ENCODE peak calls at places on chromosomes 2 and 18, in eight cellular contexts. One of them, this sample, is unnamed.

GRCh38 chr2:10961490-10961875 is 49.7 kb downstream of the KCNF1 start:
- DNase-seq in A549: no peak
- DNase-seq in H1: no peak
- DNase-seq in esophagus muscularis mucosa: no peak
- DNase-seq in IMR-90: no peak
- DNase-seq in stomach: no peak
- DNase-seq in transverse colon: no peak
- DNase-seq in adrenal gland: no peak
- DNase-seq in this sample: no peak

GRCh38 chr2:48346124-48346536 is 183.8 kb upstream of the STON1 start:
- DNase-seq in A549: no peak
- DNase-seq in H1: no peak
- DNase-seq in esophagus muscularis mucosa: no peak
- DNase-seq in IMR-90: peak
- DNase-seq in stomach: no peak
- DNase-seq in transverse colon: peak
- DNase-seq in adrenal gland: peak
- DNase-seq in this sample: peak

GRCh38 chr2:1136071-1136470 is 185.4 kb downstream of the SNTG2 start:
- DNase-seq in A549: no peak
- DNase-seq in H1: no peak
- DNase-seq in esophagus muscularis mucosa: no peak
- DNase-seq in IMR-90: peak
- DNase-seq in stomach: no peak
- DNase-seq in transverse colon: no peak
- DNase-seq in adrenal gland: no peak
- DNase-seq in this sample: no peak

GRCh38 chr2:74597456-74597855 is 42.9 kb downstream of the DOK1 start:
- DNase-seq in A549: no peak
- DNase-seq in H1: no peak
- DNase-seq in esophagus muscularis mucosa: no peak
- DNase-seq in IMR-90: no peak
- DNase-seq in stomach: no peak
- DNase-seq in transverse colon: no peak
- DNase-seq in adrenal gland: no peak
- DNase-seq in this sample: no peak

GRCh38 chr2:65443509-65444200 is 11.3 kb upstream of the SPRED2 start:
- DNase-seq in A549: no peak
- DNase-seq in H1: no peak
- DNase-seq in esophagus muscularis mucosa: no peak
- DNase-seq in IMR-90: no peak
- DNase-seq in stomach: no peak
- DNase-seq in transverse colon: no peak
- DNase-seq in adrenal gland: no peak
- DNase-seq in this sample: no peak

GRCh38 chr18:2028986-2029385 is 542.3 kb downstream of the METTL4 start:
- DNase-seq in A549: no peak
- DNase-seq in H1: no peak
- DNase-seq in esophagus muscularis mucosa: no peak
- DNase-seq in IMR-90: no peak
- DNase-seq in stomach: no peak
- DNase-seq in transverse colon: no peak
- DNase-seq in adrenal gland: no peak
- DNase-seq in this sample: no peak

GRCh38 chr18:56787392-56787791 is 136.2 kb downstream of the WDR7 start:
- DNase-seq in A549: no peak
- DNase-seq in H1: no peak
- DNase-seq in esophagus muscularis mucosa: no peak
- DNase-seq in IMR-90: no peak
- DNase-seq in stomach: no peak
- DNase-seq in transverse colon: no peak
- DNase-seq in adrenal gland: no peak
- DNase-seq in this sample: no peak

GRCh38 chr18:53004798-53005197 is 664.8 kb downstream of the DCC start:
- DNase-seq in A549: no peak
- DNase-seq in H1: no peak
- DNase-seq in esophagus muscularis mucosa: no peak
- DNase-seq in IMR-90: no peak
- DNase-seq in stomach: no peak
- DNase-seq in transverse colon: no peak
- DNase-seq in adrenal gland: no peak
- DNase-seq in this sample: no peak

GRCh38 chr2:183172220-183172887 is 48.1 kb downstream of the NUP35 start:
- DNase-seq in A549: no peak
- DNase-seq in H1: peak
- DNase-seq in esophagus muscularis mucosa: no peak
- DNase-seq in IMR-90: no peak
- DNase-seq in stomach: no peak
- DNase-seq in transverse colon: no peak
- DNase-seq in adrenal gland: no peak
- DNase-seq in this sample: no peak

GRCh38 chr2:85773692-85774091 is 19.9 kb downstream of the ATOH8 start:
- DNase-seq in A549: no peak
- DNase-seq in H1: no peak
- DNase-seq in esophagus muscularis mucosa: no peak
- DNase-seq in IMR-90: no peak
- DNase-seq in stomach: no peak
- DNase-seq in transverse colon: no peak
- DNase-seq in adrenal gland: no peak
- DNase-seq in this sample: no peak

GRCh38 chr18:8081872-8082553 is 514.9 kb downstream of the PTPRM start:
- DNase-seq in A549: no peak
- DNase-seq in H1: no peak
- DNase-seq in esophagus muscularis mucosa: no peak
- DNase-seq in IMR-90: no peak
- DNase-seq in stomach: no peak
- DNase-seq in transverse colon: no peak
- DNase-seq in adrenal gland: no peak
- DNase-seq in this sample: no peak

GRCh38 chr2:148719941-148720436 is 75.4 kb downstream of the EPC2 start:
- DNase-seq in A549: no peak
- DNase-seq in H1: no peak
- DNase-seq in esophagus muscularis mucosa: no peak
- DNase-seq in IMR-90: no peak
- DNase-seq in stomach: no peak
- DNase-seq in transverse colon: no peak
- DNase-seq in adrenal gland: no peak
- DNase-seq in this sample: no peak

GRCh38 chr2:148720501-148720998 is 76.0 kb downstream of the EPC2 start:
- DNase-seq in A549: no peak
- DNase-seq in H1: no peak
- DNase-seq in esophagus muscularis mucosa: no peak
- DNase-seq in IMR-90: peak
- DNase-seq in stomach: peak
- DNase-seq in transverse colon: no peak
- DNase-seq in adrenal gland: no peak
- DNase-seq in this sample: no peak

GRCh38 chr2:148721991-148722777 is 77.6 kb downstream of the EPC2 start:
- DNase-seq in A549: no peak
- DNase-seq in H1: no peak
- DNase-seq in esophagus muscularis mucosa: no peak
- DNase-seq in IMR-90: peak
- DNase-seq in stomach: no peak
- DNase-seq in transverse colon: no peak
- DNase-seq in adrenal gland: no peak
- DNase-seq in this sample: no peak

GRCh38 chr2:148719195-148719749 is 74.7 kb downstream of the EPC2 start:
- DNase-seq in A549: no peak
- DNase-seq in H1: no peak
- DNase-seq in esophagus muscularis mucosa: no peak
- DNase-seq in IMR-90: no peak
- DNase-seq in stomach: no peak
- DNase-seq in transverse colon: no peak
- DNase-seq in adrenal gland: no peak
- DNase-seq in this sample: no peak

DNA sequence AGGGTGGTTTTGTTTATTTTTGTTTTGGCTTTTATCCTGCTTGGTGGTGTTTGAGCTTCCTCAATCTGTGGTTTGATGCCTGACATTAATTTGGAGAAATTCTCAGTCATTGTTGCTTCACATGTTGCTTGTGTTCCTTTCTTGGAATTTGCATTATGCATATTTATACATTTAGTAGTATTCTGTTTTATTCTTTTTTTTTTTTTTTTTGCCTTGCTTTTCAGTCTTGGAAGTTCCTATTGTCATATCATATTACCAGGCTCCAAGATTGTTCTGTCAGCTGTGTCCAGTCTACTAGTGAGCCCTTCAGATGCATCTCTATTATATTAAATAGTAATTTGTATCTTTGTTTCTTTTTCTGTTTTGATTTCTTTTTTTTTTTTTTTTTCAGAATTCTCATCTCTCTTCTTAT is 77.0 kb downstream of the EPC2 start:
- DNase-seq in A549: no peak
- DNase-seq in H1: no peak
- DNase-seq in esophagus muscularis mucosa: no peak
- DNase-seq in IMR-90: peak
- DNase-seq in stomach: no peak
- DNase-seq in transverse colon: no peak
- DNase-seq in adrenal gland: no peak
- DNase-seq in this sample: no peak
- TF ChIP-seq POLR2A in A549: no peak
- TF ChIP-seq POLR2A in H1: no peak
- TF ChIP-seq POLR2A in esophagus muscularis mucosa: no peak
- TF ChIP-seq POLR2A in IMR-90: no peak
- TF ChIP-seq POLR2A in stomach: no peak
- TF ChIP-seq POLR2A in transverse colon: no peak
- TF ChIP-seq POLR2A in adrenal gland: no peak
- TF ChIP-seq POLR2A in this sample: no peak

DNA sequence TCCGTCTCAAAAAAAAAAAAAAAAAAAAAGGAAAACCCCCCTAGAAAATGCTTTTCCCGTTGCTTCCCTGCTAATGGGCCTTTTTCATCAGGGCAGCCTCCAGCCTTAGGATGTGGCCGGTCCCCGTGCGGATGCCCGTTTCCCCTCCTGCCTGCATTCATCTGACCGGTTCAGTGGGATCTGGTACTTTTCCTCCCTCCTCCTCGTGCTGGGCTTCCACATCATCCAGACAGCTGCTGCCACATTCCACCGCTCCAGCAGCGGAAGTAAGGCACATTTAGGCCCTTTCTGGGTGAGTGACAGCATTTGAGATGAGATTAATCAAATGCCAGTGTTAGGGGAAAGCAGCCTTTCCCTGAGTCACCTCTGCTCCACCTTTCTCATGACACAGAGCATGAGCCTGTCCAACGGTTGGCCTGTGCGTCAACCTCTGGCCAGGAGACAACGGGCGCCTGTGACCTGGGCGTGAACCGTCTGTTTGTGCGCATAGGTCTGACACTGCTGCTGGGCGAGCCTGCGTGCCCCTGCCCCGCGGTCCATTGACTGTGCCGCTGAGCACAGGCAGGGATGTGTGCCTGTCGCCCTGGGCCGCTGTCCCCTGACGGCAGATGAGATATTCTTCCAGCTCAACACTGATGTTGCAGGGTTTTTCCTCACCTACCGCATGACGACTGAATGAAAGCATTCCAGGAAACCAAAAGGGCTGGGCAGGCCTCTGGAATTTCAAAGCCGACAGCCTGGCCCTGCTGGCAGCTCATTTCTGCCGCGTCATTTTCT is 174.0 kb downstream of the TGIF1 start:
- DNase-seq in A549: peak
- DNase-seq in H1: peak
- DNase-seq in esophagus muscularis mucosa: no peak
- DNase-seq in IMR-90: peak
- DNase-seq in stomach: peak
- DNase-seq in transverse colon: peak
- DNase-seq in adrenal gland: peak
- DNase-seq in this sample: peak
- TF ChIP-seq POLR2A in A549: peak
- TF ChIP-seq POLR2A in H1: no peak
- TF ChIP-seq POLR2A in esophagus muscularis mucosa: no peak
- TF ChIP-seq POLR2A in IMR-90: peak
- TF ChIP-seq POLR2A in stomach: no peak
- TF ChIP-seq POLR2A in transverse colon: peak
- TF ChIP-seq POLR2A in adrenal gland: peak
- TF ChIP-seq POLR2A in this sample: peak

GRCh38 chr2:240136671-240137292 is 677 bp upstream of the COPS9 start:
- DNase-seq in A549: no peak
- DNase-seq in H1: no peak
- DNase-seq in esophagus muscularis mucosa: no peak
- DNase-seq in IMR-90: no peak
- DNase-seq in stomach: no peak
- DNase-seq in transverse colon: peak
- DNase-seq in adrenal gland: no peak
- DNase-seq in this sample: no peak

GRCh38 chr2:240135706-240136012 is 446 bp downstream of the COPS9 start:
- DNase-seq in A549: peak
- DNase-seq in H1: no peak
- DNase-seq in esophagus muscularis mucosa: no peak
- DNase-seq in IMR-90: no peak
- DNase-seq in stomach: no peak
- DNase-seq in transverse colon: no peak
- DNase-seq in adrenal gland: no peak
- DNase-seq in this sample: no peak

GRCh38 chr2:240137596-240138274 is 1.6 kb upstream of the COPS9 start:
- DNase-seq in A549: no peak
- DNase-seq in H1: no peak
- DNase-seq in esophagus muscularis mucosa: no peak
- DNase-seq in IMR-90: no peak
- DNase-seq in stomach: no peak
- DNase-seq in transverse colon: no peak
- DNase-seq in adrenal gland: no peak
- DNase-seq in this sample: no peak

GRCh38 chr2:240134956-240135520 is 1.1 kb downstream of the COPS9 start:
- DNase-seq in A549: no peak
- DNase-seq in H1: no peak
- DNase-seq in esophagus muscularis mucosa: no peak
- DNase-seq in IMR-90: no peak
- DNase-seq in stomach: no peak
- DNase-seq in transverse colon: no peak
- DNase-seq in adrenal gland: no peak
- DNase-seq in this sample: no peak

DNA sequence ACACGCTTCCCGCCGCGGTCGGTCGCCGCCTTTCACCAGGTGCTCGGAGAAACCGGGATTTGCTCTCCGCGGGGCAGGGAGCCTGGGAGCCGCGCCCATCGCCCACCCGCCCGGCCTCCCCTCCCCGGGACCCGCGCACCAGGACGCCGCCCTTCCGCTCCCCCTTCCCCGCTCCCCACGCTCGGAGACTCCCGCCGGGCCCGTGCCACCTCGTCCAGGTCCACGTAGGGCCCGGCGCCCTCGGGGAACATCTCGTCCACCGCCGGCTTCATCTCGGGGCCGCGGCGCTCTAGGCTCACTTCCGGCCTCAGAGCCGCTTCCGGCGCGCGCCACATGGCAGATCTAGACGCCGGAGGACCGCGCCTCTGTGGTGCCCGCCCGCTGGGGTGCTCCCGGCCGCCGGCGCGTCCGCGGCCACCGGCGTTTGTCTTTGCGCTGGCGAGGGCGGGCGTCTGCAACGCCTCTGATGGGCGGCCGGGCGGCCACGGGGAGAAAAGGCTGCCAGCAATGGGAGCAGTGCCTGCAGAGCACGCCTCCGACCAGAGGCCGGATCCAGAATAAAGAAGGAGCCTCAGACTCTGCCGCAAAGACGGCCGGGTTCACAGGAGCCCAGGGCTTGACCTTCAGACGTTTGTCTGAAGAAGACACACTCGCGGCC is at the start of gene COPS9:
- DNase-seq in A549: peak
- DNase-seq in H1: peak
- DNase-seq in esophagus muscularis mucosa: peak
- DNase-seq in IMR-90: peak
- DNase-seq in stomach: peak
- DNase-seq in transverse colon: peak
- DNase-seq in adrenal gland: peak
- DNase-seq in this sample: peak
- TF ChIP-seq POLR2A in A549: peak
- TF ChIP-seq POLR2A in H1: no peak
- TF ChIP-seq POLR2A in esophagus muscularis mucosa: peak
- TF ChIP-seq POLR2A in IMR-90: peak
- TF ChIP-seq POLR2A in stomach: no peak
- TF ChIP-seq POLR2A in transverse colon: peak
- TF ChIP-seq POLR2A in adrenal gland: peak
- TF ChIP-seq POLR2A in this sample: peak

GRCh38 chr2:20350753-20351554 is at the start of gene PUM2:
- DNase-seq in A549: peak
- DNase-seq in H1: peak
- DNase-seq in esophagus muscularis mucosa: peak
- DNase-seq in IMR-90: peak
- DNase-seq in stomach: peak
- DNase-seq in transverse colon: peak
- DNase-seq in adrenal gland: peak
- DNase-seq in this sample: peak
- TF ChIP-seq POLR2A in A549: peak
- TF ChIP-seq POLR2A in H1: peak
- TF ChIP-seq POLR2A in esophagus muscularis mucosa: no peak
- TF ChIP-seq POLR2A in IMR-90: no peak
- TF ChIP-seq POLR2A in stomach: no peak
- TF ChIP-seq POLR2A in transverse colon: peak
- TF ChIP-seq POLR2A in adrenal gland: peak
- TF ChIP-seq POLR2A in this sample: peak